ENCODE peak calls at places on chromosome 11, in six cellular contexts. N, E, D, M, X and Z are unnamed samples.

GRCh38 chr11:101987370-101987769 is 59.9 kb upstream of the CFAP300 start:
- DNase-seq in N (no peak), E (no peak), D (no peak), M (no peak), X (no peak), Z (no peak)

GRCh38 chr11:114651145-114651718 is 27.1 kb upstream of the NXPE2 start:
- DNase-seq in N (no peak), E (no peak), D (no peak), M (no peak), X (no peak), Z (no peak)

GRCh38 chr11:12506502-12506921 is 129.1 kb downstream of the PARVA start:
- DNase-seq in N (no peak), E (no peak), D (no peak), M (no peak), X (no peak), Z (peak; percentile 49)

GRCh38 chr11:68454767-68455166 is 5.8 kb upstream of the PPP6R3 start:
- DNase-seq in N (no peak), E (no peak), D (no peak), M (no peak), X (no peak), Z (no peak)

GRCh38 chr11:13118194-13118593 is 109.1 kb downstream of the RASSF10 start:
- DNase-seq in N (peak; percentile 83), E (no peak), D (no peak), M (no peak), X (peak; percentile 97), Z (peak; percentile 91)

GRCh38 chr11:8361664-8362210 is 98.1 kb upstream of the LMO1 start:
- DNase-seq in N (no peak), E (no peak), D (no peak), M (no peak), X (no peak), Z (no peak)

GRCh38 chr11:34302046-34302921 is 55.5 kb downstream of the ABTB2 start:
- DNase-seq in N (peak; percentile 80), E (no peak), D (no peak), M (no peak), X (peak; percentile 98), Z (peak; percentile 81)

GRCh38 chr11:99368579-99368978 is 347.8 kb downstream of the CNTN5 start:
- DNase-seq in N (no peak), E (no peak), D (no peak), M (no peak), X (no peak), Z (no peak)

GRCh38 chr11:126311464-126312291 is 7.8 kb downstream of the DCPS start:
- DNase-seq in N (no peak), E (no peak), D (no peak), M (no peak), X (no peak), Z (no peak)

GRCh38 chr11:12598330-12599256 is 75.6 kb upstream of the TEAD1 start:
- DNase-seq in N (no peak), E (no peak), D (no peak), M (peak; percentile 13), X (no peak), Z (peak; percentile 41)

GRCh38 chr11:106999203-106999602 is 19.1 kb downstream of the GUCY1A2 start:
- DNase-seq in N (no peak), E (no peak), D (no peak), M (no peak), X (no peak), Z (no peak)

GRCh38 chr11:14669499-14669898 is 25.9 kb downstream of the PDE3B start:
- DNase-seq in N (no peak), E (no peak), D (no peak), M (no peak), X (no peak), Z (no peak)